ENCODE peak calls at places on chromosomes 6 and 20, in nine cellular contexts. M, V, R, K, N, H, F, J and T are unnamed samples.

GRCh38 chr6:152107973-152108372 is 300.5 kb downstream of the ESR1 start:
- DNase-seq in K (no peak), F (no peak), N (no peak), J (no peak), M (no peak), V (no peak), H (no peak), R (no peak), T (no peak)

GRCh38 chr20:31987744-31988143 is 19.8 kb downstream of the XKR7 start:
- DNase-seq in V (no peak), M (no peak), F (no peak), N (no peak), H (peak; percentile 7), J (no peak), K (no peak), R (no peak), T (no peak)

GRCh38 chr6:152063170-152063921 is 255.9 kb downstream of the ESR1 start:
- DNase-seq in M (no peak), J (no peak), R (no peak), H (no peak), F (no peak), N (no peak), V (peak; percentile 29), K (no peak), T (no peak)

GRCh38 chr20:58306421-58307261 is 2.9 kb upstream of the RAB22A start:
- DNase-seq in N (no peak), F (no peak), H (peak; percentile 12), V (no peak), K (no peak), J (no peak), M (peak; percentile 15), R (peak; percentile 53), T (peak; percentile 51)

GRCh38 chr6:55963301-55963700 is 87.9 kb upstream of the BMP5 start:
- DNase-seq in J (no peak), K (no peak), M (peak; percentile 30), N (peak; percentile 17), V (no peak), F (no peak), R (no peak), H (no peak), T (no peak)

GRCh38 chr20:50321797-50322480 is 131.3 kb downstream of the CEBPB start:
- DNase-seq in H (peak; percentile 51), V (peak; percentile 47), F (no peak), N (peak; percentile 68), J (no peak), K (no peak), M (peak; percentile 80), R (no peak), T (no peak)

GRCh38 chr6:1179571-1180459 is 132.1 kb upstream of the FOXQ1 start:
- DNase-seq in M (no peak), H (no peak), N (no peak), J (no peak), R (no peak), V (no peak), K (no peak), F (no peak), T (no peak)

GRCh38 chr6:116229287-116229913 is 24.5 kb downstream of the TSPYL4 start:
- DNase-seq in V (peak; percentile 87), R (no peak), K (peak; percentile 48), M (peak; percentile 96), J (peak; percentile 92), H (peak; percentile 95), F (peak; percentile 80), N (peak; percentile 92), T (peak; percentile 52)

GRCh38 chr6:101090281-101090680 is 209.2 kb upstream of the ASCC3 start:
- DNase-seq in F (no peak), N (no peak), J (no peak), R (no peak), M (no peak), V (no peak), H (no peak), K (no peak), T (no peak)

GRCh38 chr6:152271681-152272464 is 365.3 kb downstream of the SYNE1 start:
- DNase-seq in K (no peak), R (no peak), M (peak; percentile 77), J (no peak), N (peak; percentile 57), H (peak; percentile 79), V (peak; percentile 63), F (peak; percentile 52), T (no peak)

GRCh38 chr6:91600561-91600960 is 1013.7 kb upstream of the MAP3K7 start:
- DNase-seq in K (no peak), J (no peak), H (no peak), N (no peak), R (no peak), M (no peak), F (no peak), V (no peak), T (no peak)

GRCh38 chr6:141451176-141451507 is 681.6 kb upstream of the GJE1 start:
- DNase-seq in R (no peak), J (no peak), N (no peak), F (no peak), M (no peak), V (no peak), K (no peak), H (no peak), T (no peak)

DNA sequence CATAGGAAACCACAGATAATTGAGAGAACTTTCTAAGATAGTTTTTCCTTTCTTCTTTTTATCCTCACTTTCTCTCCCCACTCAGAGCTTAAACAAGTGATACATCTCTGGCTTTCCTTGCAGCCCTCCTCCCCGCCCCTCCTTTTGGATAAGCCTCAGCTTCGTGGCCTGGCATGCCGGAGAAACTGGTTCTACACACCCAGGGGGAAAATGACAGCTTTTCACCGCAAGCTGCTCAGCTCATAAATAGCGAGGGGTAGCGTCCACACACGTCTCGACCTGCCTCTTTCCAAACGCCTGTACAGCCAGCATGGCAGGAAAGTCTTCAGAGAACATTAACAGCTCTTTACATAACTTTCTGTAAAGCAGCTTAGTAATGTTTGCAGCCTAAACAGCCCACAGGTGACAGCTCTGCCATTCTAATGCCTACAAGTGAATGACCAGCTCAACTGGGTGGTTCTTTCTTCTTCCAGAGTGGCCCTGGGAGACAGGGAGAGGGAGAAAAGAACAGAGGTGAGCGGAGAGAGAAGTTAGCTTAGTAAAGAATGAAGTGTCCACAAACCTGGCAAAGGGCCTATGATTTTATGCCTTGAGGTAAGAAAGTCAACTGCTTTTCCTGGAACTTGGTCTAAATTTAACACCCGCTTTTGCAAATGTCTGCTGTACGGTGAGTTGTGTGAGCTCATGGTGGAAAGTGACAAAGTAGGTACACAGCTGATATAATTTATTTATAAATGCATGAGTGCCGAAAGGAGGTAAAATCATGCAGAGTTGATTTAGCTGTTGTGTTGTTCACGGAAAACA is 251.5 kb downstream of the TFAP2A start:
- DNase-seq in M (no peak), H (no peak), R (no peak), J (no peak), V (no peak), F (no peak), K (no peak), N (no peak), T (no peak)
- H3K4me3 ChIP-seq in M (no peak overlapping the region), H (no peak overlapping the region), R (no peak overlapping the region), J (no peak overlapping the region), V (no peak overlapping the region), F (no peak overlapping the region), K (no peak overlapping the region), N (no peak overlapping the region), T (no peak overlapping the region)

DNA sequence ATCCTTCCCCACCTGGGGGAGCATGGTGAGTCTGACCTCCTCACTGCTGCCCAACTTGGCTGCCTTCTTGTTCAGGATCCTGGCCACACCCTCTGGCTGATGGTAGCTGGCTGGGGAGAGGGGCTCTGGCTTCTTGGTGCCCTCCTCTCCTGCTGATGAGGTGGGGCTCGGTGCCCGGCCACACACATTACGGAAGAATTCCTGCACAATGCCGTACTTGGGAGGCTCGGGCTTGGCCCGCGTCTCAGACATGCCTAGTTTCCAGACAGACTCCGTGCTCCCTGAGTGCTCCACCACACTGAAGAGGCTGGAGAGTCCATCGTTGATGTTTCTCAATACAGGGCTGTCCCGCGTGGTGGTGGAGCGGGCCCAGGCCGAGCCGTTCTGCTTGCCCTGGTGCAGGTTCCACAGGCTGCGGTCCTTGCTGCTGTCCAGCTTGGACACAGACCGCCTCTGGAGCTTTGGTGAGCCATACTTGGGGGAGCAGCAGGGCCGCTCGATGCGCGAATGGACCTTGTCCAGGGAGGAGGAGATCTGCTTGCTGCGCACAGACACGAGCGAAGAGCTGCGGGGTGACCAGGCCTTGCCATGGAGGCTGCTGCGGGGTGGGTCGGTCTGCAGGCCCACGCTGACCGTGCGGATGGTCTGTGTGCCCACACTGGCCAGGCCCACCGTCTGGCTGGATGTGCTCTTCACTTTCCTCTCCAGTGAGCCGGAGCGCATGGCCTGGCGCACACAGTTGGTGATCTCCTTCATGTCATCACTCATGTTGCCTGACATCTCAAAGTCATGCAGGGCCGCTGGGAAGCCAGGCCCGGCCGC is 19.9 kb upstream of the DSN1 start:
- DNase-seq in V (no peak), R (no peak), J (no peak), K (no peak), N (no peak), H (no peak), F (no peak), M (no peak), T (no peak)
- H3K4me3 ChIP-seq in V (no peak overlapping the region), R (no peak overlapping the region), J (no peak overlapping the region), K (no peak overlapping the region), N (no peak overlapping the region), H (no peak overlapping the region), F (no peak overlapping the region), M (no peak overlapping the region), T (no peak overlapping the region)

GRCh38 chr6:145899915-145900569 is 64.1 kb downstream of the SHPRH start:
- DNase-seq in R (no peak), M (no peak), J (no peak), V (no peak), K (no peak), F (no peak), H (no peak), N (no peak), T (no peak)
- H3K4me3 ChIP-seq in R (no peak overlapping the region), M (no peak overlapping the region), J (no peak overlapping the region), V (no peak overlapping the region), K (no peak overlapping the region), F (no peak overlapping the region), H (no peak overlapping the region), N (no peak overlapping the region), T (no peak overlapping the region)

DNA sequence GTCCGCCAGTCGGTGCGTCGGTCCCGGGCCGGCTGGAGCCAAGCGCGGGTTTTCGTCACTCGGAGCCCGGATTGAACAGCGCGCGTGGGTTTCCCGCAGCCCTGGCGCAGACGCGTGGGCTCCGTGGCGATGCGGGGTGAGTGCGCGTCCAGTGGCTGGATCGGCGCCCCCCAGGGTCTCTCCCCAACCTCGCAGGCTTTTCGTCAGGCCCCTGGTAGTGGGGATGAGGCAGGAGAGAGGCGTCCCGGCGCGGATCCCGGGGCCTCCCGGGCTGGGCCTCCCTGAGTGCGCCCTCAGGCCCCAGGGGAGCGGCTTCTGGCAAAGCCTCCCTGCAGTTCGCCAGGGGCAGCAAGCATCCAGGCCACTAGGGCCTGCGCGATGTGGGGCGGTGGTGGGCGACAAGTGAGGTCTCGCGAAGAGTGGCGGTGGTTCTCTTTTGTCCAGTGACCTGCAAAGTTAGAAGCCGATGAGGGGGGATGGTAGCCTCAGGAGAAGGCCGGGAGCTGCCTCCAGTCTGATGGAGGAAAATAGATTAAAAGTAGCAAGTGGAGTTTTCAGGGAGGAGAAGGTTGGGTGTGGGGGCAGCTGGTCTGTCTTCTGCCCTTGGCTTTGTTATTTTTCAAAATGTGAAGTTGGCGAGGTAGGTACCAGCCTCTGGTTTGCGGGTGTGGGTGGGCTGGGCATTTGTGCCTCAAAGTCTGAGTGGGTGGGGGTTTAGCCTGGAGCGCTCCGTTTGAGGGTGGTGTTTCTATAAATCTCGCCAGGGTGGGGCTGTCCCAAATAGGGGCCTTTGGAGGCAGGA is 1.6 kb downstream of the TOX2 start:
- DNase-seq in M (peak; percentile 60), R (no peak), K (no peak), J (no peak), N (peak; percentile 45), V (no peak), H (peak; percentile 77), F (no peak), T (no peak)
- H3K4me3 ChIP-seq in M (peak overlapping the region; percentile 61), R (peak overlapping the region; percentile 13), K (peak overlapping the region; percentile 79), J (peak overlapping the region; percentile 74), N (peak overlapping the region; percentile 87), V (no peak overlapping the region), H (peak overlapping the region; percentile 77), F (peak overlapping the region; percentile 36), T (peak overlapping the region; percentile 47)